ENCODE peak calls at places on chromosomes 12 and 14, in six cellular contexts. Q is amniotic stem cell; K is left lung; R is left cardiac atrium; L is bronchial epithelial cell; T is stimulated activated CD8-positive, alpha-beta memory T cell treated with anti-CD3 and anti-CD28 coated beads, Interleukin-4, amount 100 ng/mL, for 48 hours. J is an unnamed sample.

GRCh38 chr14:104935026-104935650 is 10.5 kb downstream of the PLD4 start:
- DNase-seq in T (no peak), R (no peak), Q (no peak), L (peak), K (no peak), J (no peak)

GRCh38 chr14:43789458-43789857 is 717.6 kb downstream of the FSCB start:
- DNase-seq in Q (no peak), R (no peak), T (no peak), K (no peak), L (no peak), J (no peak)

GRCh38 chr12:8628731-8629130 is 16.1 kb upstream of the AICDA start:
- DNase-seq in L (no peak), T (no peak), Q (no peak), R (no peak), K (no peak), J (no peak)

GRCh38 chr12:2299207-2299606 is 246.4 kb downstream of the CACNA1C start:
- DNase-seq in T (peak), Q (no peak), R (no peak), L (no peak), K (no peak), J (no peak)

GRCh38 chr14:36658091-36659009 is 3.3 kb upstream of the PAX9 start:
- DNase-seq in L (no peak), T (no peak), Q (no peak), K (peak), R (no peak), J (no peak)

GRCh38 chr14:37501877-37502276 is 93.2 kb downstream of the FOXA1 start:
- DNase-seq in Q (no peak), R (no peak), K (peak), L (no peak), T (no peak), J (no peak)

GRCh38 chr12:111532741-111533140 is 66.4 kb downstream of the ATXN2 start:
- DNase-seq in R (no peak), K (no peak), L (no peak), Q (no peak), T (no peak), J (no peak)

GRCh38 chr12:93689076-93689834 is 12.1 kb downstream of the CRADD start:
- DNase-seq in L (peak), K (no peak), R (no peak), T (no peak), Q (no peak), J (no peak)

GRCh38 chr12:112686373-112686772 is 105.2 kb upstream of the RPH3A start:
- DNase-seq in T (no peak), L (peak), Q (no peak), R (no peak), K (no peak), J (no peak)

GRCh38 chr12:1873531-1874149 is 44.8 kb downstream of the CACNA2D4 start:
- DNase-seq in R (no peak), L (no peak), T (no peak), Q (no peak), K (no peak), J (no peak)